ENCODE peak calls at places on chromosome 4, in seven cellular contexts. V, T, D, Z, H, X and Y are unnamed samples.

GRCh38 chr4:25030283-25031076 is at the start of gene LGI2:
- DNase-seq in T (no peak), X (no peak), V (peak; percentile 38), Z (peak; percentile 44), H (peak; percentile 27), D (peak; percentile 70), Y (no peak)

GRCh38 chr4:64520393-64520792 is 111.1 kb upstream of the TECRL start:
- DNase-seq in T (no peak), H (no peak), Z (no peak), D (no peak), X (no peak), V (no peak), Y (no peak)

GRCh38 chr4:28149762-28150161 is 1289.1 kb downstream of the STIM2 start:
- DNase-seq in T (no peak), X (no peak), V (no peak), Z (no peak), H (no peak), D (no peak), Y (no peak)

GRCh38 chr4:81314897-81315470 is 100.0 kb upstream of the PRKG2 start:
- DNase-seq in X (no peak), D (no peak), T (no peak), H (no peak), V (no peak), Z (no peak), Y (no peak)

GRCh38 chr4:182923796-182924365 is 6.7 kb upstream of the DCTD start:
- DNase-seq in D (no peak), X (no peak), T (no peak), H (no peak), Z (no peak), V (no peak), Y (no peak)

GRCh38 chr4:132056466-132056865 is 1092.6 kb upstream of the PCDH10 start:
- DNase-seq in Z (no peak), X (no peak), H (no peak), D (no peak), V (no peak), T (no peak), Y (no peak)

GRCh38 chr4:31458813-31459212 is 738.6 kb downstream of the PCDH7 start:
- DNase-seq in Z (no peak), T (no peak), V (no peak), D (no peak), H (no peak), X (peak; percentile 22), Y (no peak)

GRCh38 chr4:61200991-61201526 is 933 bp downstream of the ADGRL3 start:
- DNase-seq in Z (no peak), V (peak; percentile 39), X (no peak), H (no peak), T (no peak), D (peak; percentile 66), Y (peak; percentile 81)

GRCh38 chr4:184376136-184376838 is 98.1 kb downstream of the IRF2 start:
- DNase-seq in V (no peak), T (no peak), Z (no peak), H (no peak), D (no peak), X (no peak), Y (no peak)

GRCh38 chr4:98260047-98260578 is 1.1 kb upstream of the RAP1GDS1 start:
- DNase-seq in X (peak; percentile 21), D (peak; percentile 67), Z (no peak), V (no peak), T (peak; percentile 80), H (no peak), Y (no peak)

GRCh38 chr4:33104190-33104773 is 2384.1 kb downstream of the PCDH7 start:
- DNase-seq in X (no peak), H (no peak), T (no peak), D (no peak), Z (no peak), V (no peak), Y (no peak)

GRCh38 chr4:46211406-46211805 is 87.6 kb upstream of the GABRG1 start:
- DNase-seq in V (no peak), H (no peak), X (no peak), T (no peak), Z (no peak), D (no peak), Y (no peak)

GRCh38 chr4:161555689-161556660 is 607.8 kb downstream of the FSTL5 start:
- DNase-seq in T (no peak), D (no peak), X (no peak), H (no peak), Z (no peak), V (no peak), Y (no peak)

GRCh38 chr4:24973471-24974251 is 57.1 kb downstream of the LGI2 start:
- DNase-seq in T (no peak), Z (no peak), D (no peak), H (no peak), X (peak; percentile 43), V (no peak), Y (no peak)

GRCh38 chr4:113700602-113701150 is 60.9 kb downstream of the CAMK2D start:
- DNase-seq in D (no peak), X (no peak), H (no peak), V (no peak), T (no peak), Z (no peak), Y (no peak)

GRCh38 chr4:27701563-27701962 is 840.9 kb downstream of the STIM2 start:
- DNase-seq in H (no peak), X (no peak), V (no peak), Z (no peak), T (no peak), D (no peak), Y (no peak)

GRCh38 chr4:177177446-177178160 is 132.1 kb upstream of the NEIL3 start:
- DNase-seq in H (no peak), Z (no peak), D (no peak), T (no peak), X (no peak), V (no peak), Y (no peak)

GRCh38 chr4:41070516-41071281 is 143.6 kb downstream of the APBB2 start:
- DNase-seq in Z (no peak), X (no peak), T (no peak), H (no peak), D (no peak), V (no peak), Y (no peak)

GRCh38 chr4:38612996-38613395 is 51.0 kb upstream of the KLF3 start:
- DNase-seq in H (no peak), D (peak; percentile 29), T (no peak), X (no peak), Z (no peak), V (no peak), Y (peak; percentile 3)

GRCh38 chr4:183469936-183470335 is 25.5 kb downstream of the CDKN2AIP start:
- DNase-seq in Z (no peak), T (no peak), V (no peak), H (no peak), X (no peak), D (no peak), Y (no peak)

DNA sequence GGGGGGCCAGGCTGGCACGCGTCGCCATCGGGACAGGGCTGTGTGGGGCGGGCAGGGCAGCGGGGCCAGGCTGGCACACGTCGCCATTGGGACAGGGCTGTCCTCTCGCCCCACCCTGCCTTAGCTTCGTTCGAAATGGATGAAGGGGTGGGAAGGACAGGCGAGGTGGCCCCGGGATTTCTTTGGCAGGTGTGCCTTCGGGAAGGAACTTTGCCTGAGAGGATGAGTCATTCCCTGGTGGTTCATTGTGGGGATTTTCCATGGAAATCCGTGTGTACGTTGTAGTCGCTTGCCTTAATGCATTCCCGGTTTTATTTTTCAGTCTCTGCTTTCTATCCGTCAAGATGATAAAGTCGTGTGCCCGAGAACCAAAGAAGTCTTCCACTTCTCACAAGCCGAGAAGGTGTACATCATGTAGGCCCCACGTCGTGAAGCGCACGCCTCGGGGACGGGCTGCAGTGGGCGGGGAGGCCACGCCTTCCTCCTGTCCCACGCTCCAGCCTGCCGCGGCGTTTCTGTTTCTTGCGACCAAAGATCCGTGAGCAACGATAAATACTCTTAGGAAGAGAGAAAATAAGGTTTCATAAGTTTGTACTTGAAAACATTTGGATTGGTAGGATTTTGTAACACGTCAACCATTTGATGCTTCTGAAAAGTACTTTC is 8.1 kb upstream of the UVSSA start:
- DNase-seq in V (no peak), D (no peak), Z (no peak), T (no peak), X (no peak), H (no peak), Y (no peak)
- TF ChIP-seq CTCF in V (no peak), D (no peak), Z (no peak), T (no peak), X (no peak), H (no peak), Y (no peak)

DNA sequence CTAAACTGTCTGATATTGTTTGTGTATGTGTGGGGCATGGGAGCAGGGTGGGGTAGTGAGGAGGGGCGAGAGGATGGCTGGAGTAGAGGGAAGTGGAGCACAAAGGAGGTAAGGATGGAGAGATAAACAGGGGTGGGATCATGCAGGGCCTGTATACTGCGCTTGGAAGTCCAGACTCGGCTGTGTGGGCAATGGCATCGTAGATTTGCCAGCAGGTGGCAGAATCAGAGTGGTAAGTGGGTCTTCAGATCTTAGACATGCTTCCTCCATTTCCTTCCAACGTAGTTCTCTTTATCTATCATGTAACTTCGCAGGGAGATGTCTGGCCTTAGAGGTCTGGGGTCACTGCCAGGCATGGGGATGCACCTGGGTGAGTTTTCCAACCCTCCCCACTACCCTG is 155.5 kb downstream of the PDGFRA start:
- DNase-seq in T (no peak), H (no peak), Z (peak; percentile 24), X (no peak), D (peak; percentile 27), V (peak; percentile 21), Y (no peak)
- TF ChIP-seq CTCF in T (no peak), H (peak; percentile 31), Z (peak; percentile 63), X (no peak), D (peak; percentile 32), V (peak; percentile 15), Y (peak; percentile 65)

DNA sequence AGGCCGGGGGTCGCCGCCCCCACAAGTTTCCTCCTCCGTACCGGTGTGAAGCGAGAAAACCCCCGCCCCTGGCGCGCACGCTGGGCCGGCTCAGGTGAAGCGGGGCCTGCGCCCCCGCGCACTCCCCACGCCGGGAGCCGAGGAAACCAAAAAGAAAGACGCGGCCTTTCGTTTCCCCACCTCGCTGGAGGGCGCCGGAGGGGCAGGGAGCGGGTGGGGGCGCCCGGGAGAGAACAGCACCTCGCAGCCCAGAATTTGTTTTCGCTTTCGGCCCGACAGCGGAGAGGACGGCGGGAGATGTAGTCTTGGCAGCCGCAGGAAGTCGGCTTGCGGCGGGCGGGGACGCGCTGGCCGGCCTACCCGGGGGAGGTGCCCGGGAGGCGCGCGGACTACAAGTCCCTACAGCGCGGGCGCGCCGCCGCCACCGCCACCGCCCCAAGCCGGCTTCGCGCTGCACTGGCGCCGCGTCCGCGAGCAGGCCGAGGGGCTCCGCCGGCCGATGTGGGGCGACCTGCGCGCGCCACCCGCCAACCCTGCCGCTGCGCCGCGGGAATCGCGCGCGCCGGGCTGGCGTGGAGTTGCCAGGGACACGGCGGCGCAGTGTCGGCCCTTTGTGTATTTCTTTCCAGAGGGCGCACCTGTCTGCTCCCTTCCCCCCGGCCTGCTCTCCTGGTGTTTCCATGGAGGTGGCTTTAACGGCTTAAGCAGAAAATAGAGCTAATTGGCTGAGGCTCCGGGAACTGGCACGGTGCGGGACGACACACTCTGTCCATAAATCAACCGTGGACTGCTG is at the start of gene OTUD4:
- DNase-seq in X (peak; percentile 94), Z (peak; percentile 94), D (peak; percentile 97), V (peak; percentile 93), T (peak; percentile 96), H (peak; percentile 89), Y (peak; percentile 97)
- TF ChIP-seq CTCF in X (no peak), Z (peak; percentile 37), D (peak; percentile 20), V (no peak), T (no peak), H (peak; percentile 25), Y (no peak)

DNA sequence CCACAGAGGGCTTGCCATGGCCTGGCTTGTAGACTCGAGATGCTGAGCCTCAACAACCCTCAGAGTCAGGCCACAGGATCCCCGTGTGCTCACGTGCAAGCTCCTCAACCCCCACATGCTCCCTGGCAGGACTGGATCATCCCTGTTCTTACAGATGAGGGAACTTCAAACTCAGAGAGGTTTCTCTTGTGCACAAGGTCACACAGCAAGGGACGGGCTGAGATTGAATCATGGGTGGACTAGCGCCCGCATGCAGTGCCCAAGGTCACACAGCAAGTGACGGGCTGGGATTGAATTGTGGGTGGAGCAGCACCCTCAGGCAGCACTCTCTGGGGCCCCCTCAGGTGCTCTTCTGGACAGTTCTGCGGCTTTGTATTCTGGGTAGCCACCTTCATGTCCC is 60.6 kb upstream of the AFAP1 start:
- DNase-seq in H (no peak), V (no peak), T (no peak), D (no peak), Z (no peak), X (no peak), Y (no peak)
- TF ChIP-seq CTCF in H (no peak), V (no peak), T (no peak), D (no peak), Z (no peak), X (no peak), Y (no peak)